ENCODE peak calls at places on chromosomes 16 and 17, in five cellular contexts. T, R, I, Y and S are unnamed samples.

GRCh38 chr17:48177816-48178215 is 70.2 kb downstream of the SNX11 start:
- DNase-seq in I (no peak), T (no peak), Y (no peak), R (no peak), S (no peak)

GRCh38 chr17:82629748-82630147 is 18.5 kb downstream of the WDR45B start:
- DNase-seq in T (no peak), R (no peak), Y (no peak), I (no peak), S (no peak)

GRCh38 chr16:79607587-79607986 is 7.0 kb upstream of the MAF start:
- DNase-seq in I (no peak), Y (no peak), R (no peak), T (no peak), S (no peak)

GRCh38 chr16:52925143-52925542 is 127.6 kb downstream of the CHD9NB start:
- DNase-seq in R (no peak), I (no peak), Y (no peak), T (no peak), S (no peak)

GRCh38 chr17:7686221-7687071 is 844 bp downstream of the TP53 start:
- DNase-seq in I (peak; percentile 89), T (peak; percentile 83), Y (peak; percentile 77), R (peak; percentile 89), S (peak; percentile 92)

GRCh38 chr17:72693147-72693878 is 399.2 kb downstream of the SLC39A11 start:
- DNase-seq in I (no peak), T (no peak), R (no peak), Y (no peak), S (no peak)

GRCh38 chr16:17273142-17273561 is 197.6 kb downstream of the XYLT1 start:
- DNase-seq in I (no peak), Y (peak; percentile 35), R (peak; percentile 69), T (no peak), S (no peak)

GRCh38 chr17:74280093-74280513 is 6.1 kb downstream of the DNAI2 start:
- DNase-seq in T (no peak), I (no peak), R (no peak), Y (no peak), S (no peak)

GRCh38 chr16:85614338-85615013 is 1.4 kb downstream of the GSE1 start:
- DNase-seq in I (no peak), R (no peak), Y (no peak), T (no peak), S (no peak)

GRCh38 chr16:64392456-64392855 is 729.4 kb downstream of the CDH11 start:
- DNase-seq in Y (no peak), T (no peak), R (no peak), I (no peak), S (no peak)

GRCh38 chr16:48117217-48118105 is 38.3 kb downstream of the ABCC12 start:
- DNase-seq in Y (peak; percentile 81), R (peak; percentile 56), I (peak; percentile 87), T (peak; percentile 97), S (peak; percentile 37)

GRCh38 chr16:55047331-55047730 is 116.7 kb downstream of the IRX5 start:
- DNase-seq in T (no peak), I (no peak), Y (no peak), R (no peak), S (no peak)

GRCh38 chr17:28398280-28398981 is 7.6 kb downstream of the SLC46A1 start:
- DNase-seq in T (no peak), Y (peak; percentile 8), R (no peak), I (no peak), S (no peak)

GRCh38 chr17:18043491-18043890 is 4.3 kb downstream of the GID4 start:
- DNase-seq in T (no peak), Y (no peak), R (peak; percentile 12), I (peak; percentile 34), S (peak; percentile 43)

GRCh38 chr16:73326221-73326620 is 278.3 kb upstream of the ZFHX3 start:
- DNase-seq in T (no peak), I (no peak), Y (no peak), R (no peak), S (no peak)

GRCh38 chr17:77959926-77960521 is 1.5 kb downstream of the TNRC6C start:
- DNase-seq in T (no peak), I (peak; percentile 60), Y (no peak), R (no peak), S (peak; percentile 67)

GRCh38 chr17:41910701-41911391 is 7.9 kb downstream of the ACLY start:
- DNase-seq in I (no peak), Y (no peak), T (no peak), R (no peak), S (no peak)

GRCh38 chr17:3723188-3723555 is 531 bp upstream of the HASPIN start:
- DNase-seq in I (no peak), R (no peak), T (no peak), Y (no peak), S (no peak)
- H2AFZ ChIP-seq in I (peak overlapping the region; percentile 95), R (peak overlapping the region; percentile 20), T (peak overlapping the region; percentile 58), Y (peak overlapping the region; percentile 46), S (peak overlapping the region; percentile 86)

GRCh38 chr17:57286372-57287105 is 30.2 kb downstream of the MSI2 start:
- DNase-seq in Y (no peak), T (no peak), I (peak; percentile 32), R (no peak), S (no peak)

GRCh38 chr17:57289130-57289529 is 32.8 kb downstream of the MSI2 start:
- DNase-seq in T (no peak), I (no peak), Y (no peak), R (no peak), S (no peak)

GRCh38 chr17:57288753-57289121 is 32.4 kb downstream of the MSI2 start:
- DNase-seq in R (no peak), I (no peak), T (no peak), Y (no peak), S (no peak)

GRCh38 chr17:57289613-57290012 is 33.3 kb downstream of the MSI2 start:
- DNase-seq in T (no peak), Y (no peak), I (no peak), R (no peak), S (no peak)

GRCh38 chr17:57288034-57288752 is 31.9 kb downstream of the MSI2 start:
- DNase-seq in Y (no peak), T (no peak), I (no peak), R (no peak), S (no peak)
- TF ChIP-seq POLR2AphosphoS5 in Y (no peak), T (no peak), I (no peak), R (no peak), S (no peak)

GRCh38 chr17:57861000-57861736 is 11.3 kb upstream of the MRPS23 start:
- DNase-seq in Y (peak; percentile 94), R (peak; percentile 75), T (peak; percentile 64), I (peak; percentile 75), S (peak; percentile 30)
- H2AFZ ChIP-seq in Y (no peak overlapping the region), R (no peak overlapping the region), T (no peak overlapping the region), I (peak overlapping the region; percentile 95), S (peak overlapping the region; percentile 35)

GRCh38 chr16:67029249-67030096 is 524 bp downstream of the CBFB start:
- DNase-seq in R (no peak), Y (no peak), I (peak; percentile 25), T (peak; percentile 62), S (peak; percentile 67)
- TF ChIP-seq POLR2AphosphoS5 in R (no peak), Y (no peak), I (no peak), T (no peak), S (peak; percentile 57)

GRCh38 chr17:40404003-40404402 is 13.7 kb downstream of the TOP2A start:
- DNase-seq in I (no peak), Y (no peak), R (no peak), T (no peak), S (no peak)
- H2AFZ ChIP-seq in I (no peak overlapping the region), Y (no peak overlapping the region), R (no peak overlapping the region), T (no peak overlapping the region), S (no peak overlapping the region)

GRCh38 chr17:1783271-1783670 is 21.4 kb downstream of the SERPINF1 start:
- DNase-seq in R (no peak), Y (no peak), I (no peak), T (no peak), S (no peak)

GRCh38 chr17:1776328-1776727 is 14.5 kb downstream of the SERPINF1 start:
- DNase-seq in T (no peak), R (no peak), I (no peak), Y (no peak), S (no peak)

GRCh38 chr17:1776857-1777256 is 15.0 kb downstream of the SERPINF1 start:
- DNase-seq in Y (no peak), T (no peak), I (no peak), R (no peak), S (no peak)

GRCh38 chr17:1782171-1782567 is 20.3 kb downstream of the SERPINF1 start:
- DNase-seq in R (no peak), T (no peak), Y (no peak), I (no peak), S (no peak)

GRCh38 chr17:1779571-1780074 is 17.8 kb downstream of the SERPINF1 start:
- DNase-seq in T (no peak), I (no peak), R (no peak), Y (no peak), S (peak; percentile 76)
- TF ChIP-seq POLR2AphosphoS5 in T (no peak), I (no peak), R (no peak), Y (no peak), S (peak; percentile 45)